ENCODE peak calls at places on chromosomes 7 and 10, in four cellular contexts. A is PC-3, L is brain microvascular endothelial cell, E is Panc1. B is an unnamed sample.
A peak's percentile ranks its signal among the peaks of the same experiment; 100 is the strongest.

GRCh38 chr7:2930310-2931033 is 86.4 kb upstream of the GNA12 start:
- DNase-seq in A (no peak), L (no peak), E (no peak), B (no peak)

GRCh38 chr7:22629056-22629455 is 97.9 kb upstream of the IL6 start:
- DNase-seq in L (no peak), E (no peak), A (no peak), B (no peak)

GRCh38 chr10:85407093-85407492 is 959.5 kb downstream of the GRID1 start:
- DNase-seq in E (no peak), L (no peak), A (no peak), B (no peak)

GRCh38 chr10:15630353-15630752 is 89.4 kb downstream of the ITGA8 start:
- DNase-seq in A (no peak), E (no peak), L (no peak), B (no peak)

GRCh38 chr7:26694156-26694555 is 170.2 kb downstream of the SKAP2 start:
- DNase-seq in A (no peak), E (no peak), L (no peak), B (no peak)

GRCh38 chr7:931871-932650 is 22.4 kb downstream of the ADAP1 start:
- DNase-seq in E (no peak), L (no peak), A (no peak), B (no peak)

GRCh38 chr10:14456870-14457266 is 126.1 kb upstream of the FRMD4A start:
- DNase-seq in E (no peak), L (no peak), A (no peak), B (no peak)

GRCh38 chr7:71636329-71636728 is 504.4 kb downstream of the GALNT17 start:
- DNase-seq in A (no peak), L (peak; percentile 57), E (no peak), B (no peak)

GRCh38 chr7:134705716-134706115 is 59.1 kb downstream of the BPGM start:
- DNase-seq in L (no peak), E (no peak), A (no peak), B (no peak)

GRCh38 chr10:80855348-80855971 is 317.8 kb downstream of the SH2D4B start:
- DNase-seq in A (no peak), L (no peak), E (peak; percentile 5), B (no peak)

GRCh38 chr10:17001961-17002749 is 127.5 kb downstream of the CUBN start:
- DNase-seq in E (no peak), L (peak; percentile 96), A (no peak), B (no peak)

GRCh38 chr7:34900891-34901493 is 136.3 kb downstream of the DPY19L1 start:
- DNase-seq in L (no peak), E (no peak), A (no peak), B (no peak)

GRCh38 chr10:13673165-13673564 is 86.4 kb downstream of the PRPF18 start:
- DNase-seq in L (no peak), E (no peak), A (no peak), B (no peak)

GRCh38 chr7:23114854-23115253 is 9.3 kb downstream of the KLHL7 start:
- DNase-seq in L (no peak), E (no peak), A (no peak), B (no peak)

GRCh38 chr10:103276251-103276936 is 544 bp upstream of the INA start:
- DNase-seq in E (no peak), A (no peak), L (no peak), B (no peak)

GRCh38 chr10:23345861-23346260 is 1.3 kb upstream of the C10orf67 start:
- DNase-seq in A (peak; percentile 85), E (no peak), L (peak; percentile 91), B (peak; percentile 95)

GRCh38 chr7:70316745-70317144 is 718.5 kb downstream of the AUTS2 start:
- DNase-seq in L (no peak), E (no peak), A (no peak), B (no peak)

GRCh38 chr10:33005322-33006282 is 47.6 kb upstream of the ITGB1 start:
- DNase-seq in E (peak; percentile 88), L (peak; percentile 96), A (peak; percentile 100), B (peak; percentile 71)

GRCh38 chr7:92625617-92626016 is 35.4 kb upstream of the FAM133B start:
- DNase-seq in E (no peak), A (peak; percentile 57), L (no peak), B (no peak)

GRCh38 chr7:112411186-112411795 is 39.0 kb upstream of the IFRD1 start:
- DNase-seq in E (no peak), A (peak; percentile 60), L (no peak), B (no peak)

GRCh38 chr7:69808401-69808800 is 210.1 kb downstream of the AUTS2 start:
- DNase-seq in A (no peak), L (no peak), E (no peak), B (no peak)

GRCh38 chr10:15236340-15236739 is 67.8 kb upstream of the NMT2 start:
- DNase-seq in L (peak; percentile 46), E (no peak), A (no peak), B (no peak)

GRCh38 chr7:44158060-44158872 is 17.1 kb upstream of the MYL7 start:
- DNase-seq in A (no peak), E (no peak), L (no peak), B (no peak)

GRCh38 chr7:95687759-95688343 is 84.5 kb upstream of the DYNC1I1 start:
- DNase-seq in A (peak; percentile 56), L (peak; percentile 48), E (peak; percentile 27), B (no peak)

GRCh38 chr7:132298782-132299181 is 277.5 kb downstream of the PLXNA4 start:
- DNase-seq in L (peak; percentile 42), E (no peak), A (peak; percentile 55), B (no peak)

GRCh38 chr10:88467835-88468485 is 115.2 kb downstream of the RNLS start:
- DNase-seq in E (no peak), L (no peak), A (no peak), B (peak; percentile 65)

GRCh38 chr10:79293841-79294705 is 53.2 kb upstream of the PPIF start:
- DNase-seq in A (peak; percentile 100), L (peak; percentile 32), E (no peak), B (no peak)

GRCh38 chr7:35985126-35985754 is 167.8 kb upstream of the EEPD1 start:
- DNase-seq in E (no peak), L (peak; percentile 67), A (peak; percentile 83), B (no peak)

GRCh38 chr10:53808677-53809076 is 992.4 kb downstream of the PCDH15 start:
- DNase-seq in E (no peak), A (peak; percentile 31), L (no peak), B (no peak)

GRCh38 chr10:11573497-11573896 is 38.0 kb downstream of the USP6NL start:
- DNase-seq in A (no peak), E (no peak), L (peak; percentile 5), B (no peak)

GRCh38 chr10:49748006-49748405 is 14.1 kb downstream of the OGDHL start:
- DNase-seq in L (no peak), A (no peak), E (no peak), B (no peak)

GRCh38 chr10:655184-655583 is 34.3 kb downstream of the DIP2C start:
- DNase-seq in L (no peak), A (no peak), E (no peak), B (no peak)

GRCh38 chr7:29764227-29764626 is 42.1 kb upstream of the WIPF3 start:
- DNase-seq in E (no peak), L (no peak), A (peak; percentile 11), B (no peak)

GRCh38 chr10:36448760-36449681 is 676.4 kb upstream of the ANKRD30A start:
- DNase-seq in E (no peak), L (no peak), A (no peak), B (no peak)

GRCh38 chr7:27605283-27605682 is 57.4 kb downstream of the HIBADH start:
- DNase-seq in L (no peak), A (no peak), E (no peak), B (no peak)

GRCh38 chr10:116752563-116752962 is 10.2 kb upstream of the HSPA12A start:
- DNase-seq in E (no peak), L (no peak), A (peak; percentile 28), B (no peak)

GRCh38 chr10:21513035-21513434 is 12.4 kb downstream of the SKIDA1 start:
- DNase-seq in L (no peak), A (no peak), E (no peak), B (no peak)
- H3K4me3 ChIP-seq in L (no peak overlapping the region), A (no peak overlapping the region), E (peak overlapping the region; percentile 62), B (no peak overlapping the region)

GRCh38 chr7:40043164-40043563 is 91.3 kb downstream of the MPLKIP start:
- DNase-seq in L (no peak), A (no peak), E (no peak), B (no peak)

GRCh38 chr7:40047661-40048060 is 86.8 kb downstream of the MPLKIP start:
- DNase-seq in A (peak; percentile 10), E (no peak), L (no peak), B (no peak)
- TF ChIP-seq CTCF in A (peak; percentile 48), E (no peak), L (peak; percentile 25), B (peak; percentile 42)

DNA sequence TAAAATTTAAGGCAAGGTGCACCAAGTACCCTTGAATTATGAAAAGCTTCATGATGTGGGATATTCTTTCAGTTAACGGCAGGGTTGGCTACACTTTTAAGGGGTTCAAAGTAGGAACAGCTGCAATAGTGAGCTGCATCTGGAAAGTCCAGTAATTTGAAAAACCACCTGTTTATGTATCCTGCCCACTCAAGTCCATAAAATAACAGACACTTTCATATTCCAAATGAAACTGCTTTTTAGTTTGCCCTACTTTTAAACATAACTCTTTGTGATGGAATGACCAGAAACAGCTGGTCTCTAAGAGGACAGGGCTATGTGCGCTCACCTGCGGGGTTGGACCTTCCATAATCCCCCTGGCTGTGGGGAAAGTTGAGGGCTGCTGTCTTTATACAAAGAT is 7.3 kb downstream of the CAV1 start:
- DNase-seq in A (no peak), E (no peak), L (no peak), B (no peak)
- H3K4me3 ChIP-seq in A (no peak overlapping the region), E (peak overlapping the region; percentile 8), L (no peak overlapping the region), B (no peak overlapping the region)

GRCh38 chr10:46277840-46278239 is 9.0 kb upstream of the ANTXRL start:
- DNase-seq in A (no peak), E (no peak), L (no peak), B (no peak)

GRCh38 chr10:46272863-46273415 is 13.9 kb upstream of the ANTXRL start:
- DNase-seq in E (no peak), A (no peak), L (no peak), B (no peak)

GRCh38 chr10:46268076-46268881 is 18.5 kb upstream of the ANTXRL start:
- DNase-seq in E (no peak), A (no peak), L (no peak), B (no peak)

GRCh38 chr10:46270086-46270811 is 16.5 kb upstream of the ANTXRL start:
- DNase-seq in E (no peak), A (no peak), L (no peak), B (no peak)

DNA sequence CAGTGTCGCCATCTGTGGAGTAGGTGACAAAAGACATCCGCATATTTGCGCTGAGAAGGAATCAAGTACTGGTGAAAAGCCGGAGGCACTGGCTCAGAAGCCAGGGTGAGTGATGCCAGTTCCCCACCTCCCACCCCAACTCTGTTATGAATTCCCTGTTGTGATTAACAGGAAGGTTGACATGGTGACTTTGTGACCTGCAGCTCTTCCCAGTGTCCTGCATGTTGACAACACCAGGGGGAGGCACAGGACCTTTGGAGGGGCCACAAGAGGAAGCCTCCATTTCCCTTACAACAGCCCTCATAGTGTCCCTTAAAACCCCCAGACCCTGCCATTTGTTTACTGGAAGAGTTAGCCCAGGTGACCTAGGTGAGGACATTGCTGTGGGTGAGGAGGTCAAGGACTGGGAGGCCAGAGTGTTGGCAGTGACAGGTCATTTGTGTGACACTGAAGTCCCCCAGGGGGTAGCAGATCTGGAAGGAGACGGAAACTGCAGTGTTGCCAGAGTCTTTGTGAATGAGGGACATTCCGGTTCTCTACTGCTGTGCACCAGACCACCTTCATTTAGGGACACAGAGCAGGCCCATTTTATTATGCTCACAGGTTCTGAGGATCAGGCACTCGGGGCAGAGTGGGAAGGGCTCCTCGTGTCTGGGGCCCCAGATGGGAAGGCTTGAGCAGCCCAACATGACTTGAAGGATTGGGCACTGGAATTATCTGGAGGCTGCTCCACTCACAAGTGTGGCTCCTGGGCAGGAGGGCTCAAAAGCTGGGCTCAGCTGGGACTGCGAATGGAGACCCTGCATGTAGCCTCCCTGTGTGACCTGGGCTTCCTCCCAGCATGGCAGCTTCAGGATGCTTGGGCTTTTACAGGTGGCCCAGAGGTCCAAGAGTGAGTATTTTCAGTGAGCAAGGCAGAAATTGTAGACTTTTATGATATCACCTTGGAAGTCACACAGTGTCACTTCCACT is 13.0 kb upstream of the ANTXRL start:
- DNase-seq in L (no peak), E (no peak), A (no peak), B (no peak)
- TF ChIP-seq CTCF in L (peak; percentile 21), E (no peak), A (no peak), B (peak; percentile 6)